ENCODE peak calls at places on chromosomes 5 and 9, in five cellular contexts. One of them, this sample, is unnamed.
A peak's percentile ranks its signal among the peaks of the same experiment; 100 is the strongest.

GRCh38 chr5:64502181-64502580 is 3.6 kb upstream of the RGS7BP start:
- DNase-seq in HAP-1: no peak
- DNase-seq in caudate nucleus: no peak
- DNase-seq in stimulated activated CD8-positive, alpha-beta memory T cell treated with anti-CD3 and anti-CD28 coated beads, Interleukin-4, amount 100 ng/mL, for 4 hours: no peak
- DNase-seq in HEK293T: no peak
- DNase-seq in this sample: no peak

GRCh38 chr5:159419567-159419966 is 89.3 kb upstream of the IL12B start:
- DNase-seq in HAP-1: no peak
- DNase-seq in stimulated activated CD8-positive, alpha-beta memory T cell treated with anti-CD3 and anti-CD28 coated beads, Interleukin-4, amount 100 ng/mL, for 4 hours: no peak
- DNase-seq in caudate nucleus: no peak
- DNase-seq in HEK293T: no peak
- DNase-seq in this sample: no peak

GRCh38 chr5:172556971-172557461 is 84.0 kb upstream of the NEURL1B start:
- DNase-seq in HAP-1: no peak
- DNase-seq in HEK293T: no peak
- DNase-seq in stimulated activated CD8-positive, alpha-beta memory T cell treated with anti-CD3 and anti-CD28 coated beads, Interleukin-4, amount 100 ng/mL, for 4 hours: no peak
- DNase-seq in caudate nucleus: no peak
- DNase-seq in this sample: peak; percentile 59

GRCh38 chr9:3968891-3969290 is 331.0 kb downstream of the GLIS3 start:
- DNase-seq in HEK293T: no peak
- DNase-seq in caudate nucleus: no peak
- DNase-seq in stimulated activated CD8-positive, alpha-beta memory T cell treated with anti-CD3 and anti-CD28 coated beads, Interleukin-4, amount 100 ng/mL, for 4 hours: no peak
- DNase-seq in HAP-1: no peak
- DNase-seq in this sample: no peak

GRCh38 chr9:7028591-7028990 is 270.8 kb downstream of the KDM4C start:
- DNase-seq in HEK293T: no peak
- DNase-seq in caudate nucleus: no peak
- DNase-seq in HAP-1: no peak
- DNase-seq in stimulated activated CD8-positive, alpha-beta memory T cell treated with anti-CD3 and anti-CD28 coated beads, Interleukin-4, amount 100 ng/mL, for 4 hours: no peak
- DNase-seq in this sample: no peak

GRCh38 chr9:127720865-127721227 is 5.0 kb downstream of the TTC16 start:
- DNase-seq in caudate nucleus: no peak
- DNase-seq in HAP-1: no peak
- DNase-seq in stimulated activated CD8-positive, alpha-beta memory T cell treated with anti-CD3 and anti-CD28 coated beads, Interleukin-4, amount 100 ng/mL, for 4 hours: no peak
- DNase-seq in HEK293T: no peak
- DNase-seq in this sample: no peak

GRCh38 chr9:69899491-69899890 is 78.9 kb downstream of the CFAP95 start:
- DNase-seq in HEK293T: no peak
- DNase-seq in caudate nucleus: no peak
- DNase-seq in HAP-1: no peak
- DNase-seq in stimulated activated CD8-positive, alpha-beta memory T cell treated with anti-CD3 and anti-CD28 coated beads, Interleukin-4, amount 100 ng/mL, for 4 hours: no peak
- DNase-seq in this sample: no peak

GRCh38 chr9:88426651-88427050 is 38.4 kb downstream of the SPIN1 start:
- DNase-seq in HAP-1: peak; percentile 63
- DNase-seq in caudate nucleus: no peak
- DNase-seq in stimulated activated CD8-positive, alpha-beta memory T cell treated with anti-CD3 and anti-CD28 coated beads, Interleukin-4, amount 100 ng/mL, for 4 hours: no peak
- DNase-seq in HEK293T: no peak
- DNase-seq in this sample: no peak

GRCh38 chr5:127950707-127951356 is 132.7 kb upstream of the SLC12A2 start:
- DNase-seq in HAP-1: no peak
- DNase-seq in HEK293T: no peak
- DNase-seq in caudate nucleus: no peak
- DNase-seq in stimulated activated CD8-positive, alpha-beta memory T cell treated with anti-CD3 and anti-CD28 coated beads, Interleukin-4, amount 100 ng/mL, for 4 hours: no peak
- DNase-seq in this sample: peak; percentile 58

GRCh38 chr5:109689740-109690455 is at the start of gene MAN2A1:
- DNase-seq in stimulated activated CD8-positive, alpha-beta memory T cell treated with anti-CD3 and anti-CD28 coated beads, Interleukin-4, amount 100 ng/mL, for 4 hours: peak; percentile 68
- DNase-seq in caudate nucleus: peak; percentile 85
- DNase-seq in HAP-1: peak; percentile 70
- DNase-seq in HEK293T: peak; percentile 58
- DNase-seq in this sample: peak; percentile 53

GRCh38 chr9:97556721-97557605 is 55.5 kb downstream of the TMOD1 start:
- DNase-seq in HEK293T: no peak
- DNase-seq in caudate nucleus: no peak
- DNase-seq in stimulated activated CD8-positive, alpha-beta memory T cell treated with anti-CD3 and anti-CD28 coated beads, Interleukin-4, amount 100 ng/mL, for 4 hours: no peak
- DNase-seq in HAP-1: no peak
- DNase-seq in this sample: no peak

GRCh38 chr5:35963381-35963843 is 25.0 kb upstream of the CAPSL start:
- DNase-seq in HEK293T: peak; percentile 6
- DNase-seq in stimulated activated CD8-positive, alpha-beta memory T cell treated with anti-CD3 and anti-CD28 coated beads, Interleukin-4, amount 100 ng/mL, for 4 hours: no peak
- DNase-seq in caudate nucleus: no peak
- DNase-seq in HAP-1: no peak
- DNase-seq in this sample: peak; percentile 4

GRCh38 chr9:88398016-88398415 is 9.8 kb downstream of the SPIN1 start:
- DNase-seq in HEK293T: no peak
- DNase-seq in HAP-1: no peak
- DNase-seq in caudate nucleus: peak; percentile 13
- DNase-seq in stimulated activated CD8-positive, alpha-beta memory T cell treated with anti-CD3 and anti-CD28 coated beads, Interleukin-4, amount 100 ng/mL, for 4 hours: no peak
- DNase-seq in this sample: no peak

GRCh38 chr9:134344068-134344820 is 18.0 kb downstream of the RXRA start:
- DNase-seq in caudate nucleus: no peak
- DNase-seq in HEK293T: no peak
- DNase-seq in stimulated activated CD8-positive, alpha-beta memory T cell treated with anti-CD3 and anti-CD28 coated beads, Interleukin-4, amount 100 ng/mL, for 4 hours: peak; percentile 15
- DNase-seq in HAP-1: no peak
- DNase-seq in this sample: peak; percentile 70

GRCh38 chr9:71518045-71518888 is 250.0 kb downstream of the CEMIP2 start:
- DNase-seq in HAP-1: no peak
- DNase-seq in stimulated activated CD8-positive, alpha-beta memory T cell treated with anti-CD3 and anti-CD28 coated beads, Interleukin-4, amount 100 ng/mL, for 4 hours: no peak
- DNase-seq in HEK293T: no peak
- DNase-seq in caudate nucleus: no peak
- DNase-seq in this sample: peak; percentile 31

GRCh38 chr5:59173568-59173967 is 590.7 kb downstream of the RAB3C start:
- DNase-seq in HEK293T: no peak
- DNase-seq in HAP-1: no peak
- DNase-seq in caudate nucleus: no peak
- DNase-seq in stimulated activated CD8-positive, alpha-beta memory T cell treated with anti-CD3 and anti-CD28 coated beads, Interleukin-4, amount 100 ng/mL, for 4 hours: no peak
- DNase-seq in this sample: no peak

GRCh38 chr5:97501965-97502305 is 318.9 kb upstream of the RIOK2 start:
- DNase-seq in stimulated activated CD8-positive, alpha-beta memory T cell treated with anti-CD3 and anti-CD28 coated beads, Interleukin-4, amount 100 ng/mL, for 4 hours: no peak
- DNase-seq in HAP-1: no peak
- DNase-seq in HEK293T: no peak
- DNase-seq in caudate nucleus: no peak
- DNase-seq in this sample: no peak

This sample was measured in fibroblast of the aortic adventitia.